ENCODE peak calls at places on chromosomes 1 and 21, in eight cellular contexts. P, C, Q, F, X, M, I and S are unnamed samples.

GRCh38 chr1:36446261-36446660 is 4.0 kb downstream of the OSCP1 start:
- DNase-seq in P (peak; percentile 45), C (no peak), Q (no peak), F (peak; percentile 43), X (no peak), M (no peak), I (no peak), S (no peak)

GRCh38 chr1:119136401-119136800 is 4.1 kb downstream of the WARS2 start:
- DNase-seq in P (peak; percentile 50), C (peak; percentile 65), Q (no peak), F (no peak), X (no peak), M (no peak), I (no peak), S (no peak)

GRCh38 chr1:155313266-155313665 is 4.6 kb downstream of the FDPS start:
- DNase-seq in P (no peak), C (no peak), Q (no peak), F (no peak), X (no peak), M (no peak), I (no peak), S (no peak)

GRCh38 chr1:113118266-113118665 is 45.3 kb downstream of the LRIG2 start:
- DNase-seq in P (no peak), C (peak; percentile 76), Q (no peak), F (no peak), X (no peak), M (no peak), I (no peak), S (no peak)

GRCh38 chr1:236767276-236767675 is 27.8 kb upstream of the MTR start:
- DNase-seq in P (no peak), C (no peak), Q (no peak), F (peak; percentile 58), X (no peak), M (no peak), I (no peak), S (no peak)

GRCh38 chr1:12123172-12123571 is 43.6 kb upstream of the TNFRSF1B start:
- DNase-seq in P (no peak), C (no peak), Q (no peak), F (no peak), X (no peak), M (no peak), I (no peak), S (no peak)

GRCh38 chr1:117702654-117703053 is 96.8 kb downstream of the TENT5C start:
- DNase-seq in P (no peak), C (no peak), Q (no peak), F (no peak), X (no peak), M (no peak), I (no peak), S (no peak)

GRCh38 chr1:32372149-32372756 is 9.9 kb downstream of the TSSK3 start:
- DNase-seq in P (no peak), C (no peak), Q (no peak), F (no peak), X (no peak), M (no peak), I (no peak), S (no peak)

GRCh38 chr21:26437326-26438009 is 135.6 kb downstream of the CYYR1 start:
- DNase-seq in P (peak; percentile 13), C (peak; percentile 66), Q (no peak), F (no peak), X (no peak), M (no peak), I (no peak), S (no peak)

DNA sequence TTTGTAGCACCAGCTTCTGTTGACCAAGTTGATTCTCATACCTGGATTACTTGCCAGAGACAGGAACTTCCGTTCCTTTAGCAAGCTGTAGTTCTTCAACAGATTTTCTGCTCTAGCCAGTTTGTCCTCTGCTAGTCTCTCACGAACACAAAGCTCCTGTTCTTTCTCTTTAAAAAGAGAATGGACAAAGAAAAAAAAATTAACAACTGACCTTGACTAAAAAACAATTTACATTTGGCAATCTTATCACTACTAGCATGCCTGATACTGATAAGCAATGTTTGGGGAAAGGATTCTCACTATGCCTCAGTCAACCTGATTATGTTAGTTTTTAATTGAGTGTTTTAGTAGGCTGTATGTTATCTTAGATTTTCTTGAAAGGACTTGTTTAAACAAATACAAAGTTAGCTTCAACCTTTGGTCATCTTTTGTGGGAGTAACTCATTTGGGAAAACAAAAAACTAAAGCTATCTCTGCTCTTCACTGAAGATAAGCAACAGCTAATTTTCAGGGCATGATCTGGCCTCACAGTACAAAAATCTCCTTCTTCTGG is 8.3 kb downstream of the NEK2 start:
- DNase-seq in P (no peak), C (no peak), Q (no peak), F (no peak), X (no peak), M (no peak), I (no peak), S (no peak)
- TF ChIP-seq CTCF in P (no peak), C (no peak), Q (no peak), F (no peak), X (no peak), M (no peak), I (no peak), S (no peak)

GRCh38 chr1:189678779-189679178 is 798.9 kb downstream of the BRINP3 start:
- DNase-seq in P (peak; percentile 19), C (no peak), Q (no peak), F (no peak), X (no peak), M (no peak), I (no peak), S (no peak)
- TF ChIP-seq CTCF in P (peak; percentile 55), C (no peak), Q (no peak), F (peak; percentile 37), X (no peak), M (no peak), I (no peak), S (no peak)

DNA sequence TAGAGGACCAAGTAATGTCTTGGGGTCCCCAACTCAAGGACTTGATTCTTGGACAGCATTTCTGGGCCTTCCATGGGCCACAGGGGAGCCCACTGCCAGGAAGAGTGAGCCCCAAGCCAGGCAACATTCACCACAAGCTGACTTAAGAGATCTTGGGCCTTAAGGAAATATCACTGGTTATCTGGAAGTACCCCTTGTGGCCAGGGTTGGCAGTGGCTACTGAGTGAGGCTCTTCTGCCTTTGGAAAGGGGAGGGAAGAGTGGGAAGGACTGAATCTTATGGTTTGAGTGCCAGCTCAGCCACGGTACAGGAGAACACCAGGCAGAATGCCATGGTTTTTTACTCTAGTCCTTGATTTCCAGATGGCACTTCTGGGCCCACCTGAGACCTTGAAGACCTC is 228.9 kb upstream of the RGS18 start:
- DNase-seq in P (no peak), C (no peak), Q (no peak), F (no peak), X (no peak), M (no peak), I (no peak), S (no peak)
- TF ChIP-seq CTCF in P (no peak), C (no peak), Q (no peak), F (no peak), X (no peak), M (no peak), I (no peak), S (no peak)

GRCh38 chr1:224503161-224504118 is 68.8 kb upstream of the WDR26 start:
- DNase-seq in P (peak; percentile 72), C (peak; percentile 78), Q (peak; percentile 76), F (peak; percentile 55), X (peak; percentile 92), M (no peak), I (peak; percentile 94), S (peak; percentile 85)
- TF ChIP-seq CTCF in P (peak; percentile 19), C (no peak), Q (no peak), F (peak; percentile 7), X (no peak), M (no peak), I (no peak), S (peak; percentile 30)

DNA sequence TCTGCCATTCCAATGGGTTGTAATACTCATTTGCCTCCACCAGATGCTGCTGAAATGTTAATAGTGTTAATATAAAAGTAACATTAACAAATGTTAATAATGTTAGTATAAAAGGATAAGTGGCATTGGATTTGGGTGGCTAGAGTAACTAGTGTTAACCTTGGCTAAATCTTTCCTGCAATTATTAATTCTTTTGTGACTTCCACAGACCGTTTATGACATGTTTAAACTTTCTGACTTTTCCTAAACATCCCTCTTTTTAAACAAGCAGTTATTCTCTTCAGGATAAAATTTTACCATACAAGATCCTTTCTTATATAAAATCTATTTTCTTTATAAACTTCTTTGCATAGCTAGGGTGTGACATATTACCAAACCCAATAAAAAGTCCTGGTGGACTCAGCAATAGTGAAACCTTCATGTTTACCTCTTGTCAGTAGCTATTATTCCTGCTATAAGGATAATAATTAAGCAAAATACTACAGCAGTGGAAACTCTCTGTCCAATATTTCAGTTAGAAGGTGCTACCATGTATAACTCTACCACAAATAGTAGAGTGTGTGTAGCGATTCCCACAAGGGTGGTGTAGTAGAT is 41.5 kb downstream of the CCDC30 start:
- DNase-seq in P (no peak), C (no peak), Q (no peak), F (no peak), X (no peak), M (no peak), I (no peak), S (no peak)
- TF ChIP-seq CTCF in P (no peak), C (no peak), Q (no peak), F (no peak), X (no peak), M (no peak), I (no peak), S (no peak)